ENCODE peak calls at places on chromosomes 6 and 20, in ten cellular contexts. X is EL; C is activated CD4-positive, CD25-positive, alpha-beta regulatory T cell; S is T-helper 17 cell; A is GM12865; Q is suprapubic skin; Y is ACHN; E is NCI-H460; O is endothelial cell; L is RKO. T is an unnamed sample.

GRCh38 chr20:50251992-50252491 is 61.4 kb downstream of the CEBPB start:
- DNase-seq in X (peak; percentile 72), C (no peak), S (no peak), A (no peak), Q (no peak), Y (no peak), E (no peak), O (no peak), L (peak; percentile 29), T (no peak)

GRCh38 chr6:40585661-40586269 is 1.4 kb downstream of the LRFN2 start:
- DNase-seq in X (no peak), C (no peak), S (no peak), A (no peak), Q (no peak), Y (no peak), E (no peak), O (no peak), L (no peak), T (peak; percentile 81)

GRCh38 chr6:157054531-157054979 is 268.8 kb downstream of the TMEM242 start:
- DNase-seq in X (no peak), C (no peak), S (no peak), A (peak; percentile 60), Q (no peak), Y (no peak), E (no peak), O (no peak), L (no peak), T (no peak)

GRCh38 chr6:26599591-26599990 is 2.8 kb downstream of the ABT1 start:
- DNase-seq in X (no peak), C (no peak), S (no peak), A (no peak), Q (no peak), Y (no peak), E (no peak), O (no peak), L (no peak), T (no peak)

GRCh38 chr20:62198496-62198895 is 15.7 kb downstream of the MTG2 start:
- DNase-seq in X (no peak), C (no peak), S (no peak), A (no peak), Q (no peak), Y (no peak), E (no peak), O (no peak), L (no peak), T (no peak)

GRCh38 chr6:154499854-154500589 is 10.5 kb downstream of the CNKSR3 start:
- DNase-seq in X (no peak), C (no peak), S (no peak), A (no peak), Q (no peak), Y (no peak), E (no peak), O (no peak), L (no peak), T (no peak)

GRCh38 chr20:47727170-47727880 is 58.0 kb downstream of the SULF2 start:
- DNase-seq in X (no peak), C (peak; percentile 54), S (peak; percentile 42), A (peak; percentile 83), Q (no peak), Y (no peak), E (no peak), O (no peak), L (no peak), T (no peak)

GRCh38 chr6:44535446-44535845 is 147.9 kb downstream of the CDC5L start:
- DNase-seq in X (no peak), C (no peak), S (no peak), A (no peak), Q (no peak), Y (no peak), E (no peak), O (no peak), L (no peak), T (no peak)

GRCh38 chr6:143528164-143528811 is 16.8 kb upstream of the FUCA2 start:
- DNase-seq in X (no peak), C (no peak), S (no peak), A (peak; percentile 37), Q (no peak), Y (no peak), E (no peak), O (no peak), L (no peak), T (no peak)

GRCh38 chr6:93915961-93916360 is 496.6 kb upstream of the EPHA7 start:
- DNase-seq in X (no peak), C (no peak), S (no peak), A (no peak), Q (no peak), Y (no peak), E (no peak), O (no peak), L (no peak), T (no peak)

GRCh38 chr6:12440981-12441380 is 150.8 kb downstream of the EDN1 start:
- DNase-seq in X (peak; percentile 8), C (no peak), S (no peak), A (peak; percentile 9), Q (no peak), Y (peak; percentile 28), E (peak; percentile 12), O (no peak), L (peak; percentile 14), T (no peak)

GRCh38 chr6:87407531-87407895 is 259 bp upstream of the CFAP206 start:
- DNase-seq in X (peak; percentile 57), C (no peak), S (no peak), A (no peak), Q (no peak), Y (peak; percentile 53), E (peak; percentile 1), O (no peak), L (peak; percentile 54), T (peak; percentile 57)

GRCh38 chr6:137223370-137224131 is 4.4 kb upstream of the IFNGR1 start:
- DNase-seq in X (peak; percentile 20), C (no peak), S (no peak), A (peak; percentile 38), Q (no peak), Y (no peak), E (no peak), O (no peak), L (peak; percentile 17), T (no peak)

GRCh38 chr6:77361018-77361417 is 102.3 kb downstream of the HTR1B start:
- DNase-seq in X (peak; percentile 31), C (no peak), S (no peak), A (peak; percentile 9), Q (no peak), Y (no peak), E (no peak), O (no peak), L (no peak), T (no peak)

GRCh38 chr6:149482542-149483261 is 2.1 kb downstream of the ZC3H12D start:
- DNase-seq in X (no peak), C (no peak), S (no peak), A (peak; percentile 50), Q (no peak), Y (no peak), E (no peak), O (no peak), L (no peak), T (no peak)

GRCh38 chr20:50283922-50284810 is 93.5 kb downstream of the CEBPB start:
- DNase-seq in X (peak; percentile 71), C (no peak), S (no peak), A (no peak), Q (no peak), Y (no peak), E (peak; percentile 38), O (no peak), L (peak; percentile 31), T (peak; percentile 44)

GRCh38 chr6:22350109-22350508 is 53.3 kb upstream of the PRL start:
- DNase-seq in X (no peak), C (no peak), S (no peak), A (no peak), Q (no peak), Y (no peak), E (no peak), O (no peak), L (no peak), T (no peak)

GRCh38 chr6:1831030-1831429 is 221.3 kb downstream of the FOXC1 start:
- DNase-seq in X (no peak), C (no peak), S (no peak), A (no peak), Q (no peak), Y (no peak), E (no peak), O (no peak), L (no peak), T (no peak)

GRCh38 chr6:149964243-149965190 is 774 bp downstream of the ULBP1 start:
- DNase-seq in X (peak; percentile 35), C (no peak), S (no peak), A (no peak), Q (peak; percentile 77), Y (no peak), E (no peak), O (peak; percentile 43), L (no peak), T (no peak)

GRCh38 chr6:31007694-31008093 is 2.6 kb upstream of the MUC22 start:
- DNase-seq in X (peak; percentile 95), C (no peak), S (no peak), A (peak; percentile 18), Q (no peak), Y (peak; percentile 94), E (no peak), O (no peak), L (peak; percentile 68), T (no peak)

GRCh38 chr6:31736768-31737314 is 511 bp upstream of the CLIC1 start:
- DNase-seq in X (no peak), C (no peak), S (no peak), A (no peak), Q (no peak), Y (no peak), E (no peak), O (no peak), L (no peak), T (no peak)

GRCh38 chr20:58374906-58375760 is 13.9 kb upstream of the VAPB start:
- DNase-seq in X (peak; percentile 56), C (no peak), S (no peak), A (no peak), Q (no peak), Y (no peak), E (no peak), O (peak; percentile 16), L (no peak), T (peak; percentile 29)

GRCh38 chr20:62831361-62831788 is 14.5 kb downstream of the COL9A3 start:
- DNase-seq in X (no peak), C (no peak), S (no peak), A (no peak), Q (no peak), Y (no peak), E (no peak), O (no peak), L (no peak), T (no peak)

GRCh38 chr20:62635852-62636251 is 6.5 kb upstream of the SLCO4A1 start:
- DNase-seq in X (no peak), C (no peak), S (no peak), A (no peak), Q (no peak), Y (no peak), E (no peak), O (no peak), L (no peak), T (no peak)

T was measured in NCI-H146.